ENCODE peak calls at places on chromosomes 4 and X, in four cellular contexts. Y is IMR-90, A is adrenal gland, F is GM23248. X is an unnamed sample.

GRCh38 chr4:19940861-19941260 is 310.8 kb upstream of the SLIT2 start:
- DNase-seq in Y (no peak), F (no peak), A (no peak), X (no peak)

GRCh38 chr4:16505726-16506125 is 279.5 kb upstream of the TAPT1 start:
- DNase-seq in A (no peak), F (peak; percentile 39), Y (peak; percentile 23), X (no peak)

GRCh38 chr4:82223715-82224114 is 150.1 kb downstream of the HNRNPD start:
- DNase-seq in F (no peak), A (peak; percentile 19), Y (no peak), X (no peak)

GRCh38 chrX:16023790-16024734 is 99.3 kb upstream of the GRPR start:
- DNase-seq in A (no peak), F (peak; percentile 72), Y (peak; percentile 58), X (no peak)

GRCh38 chr4:147078362-147078761 is 132.7 kb upstream of the TTC29 start:
- DNase-seq in A (no peak), Y (no peak), F (peak; percentile 33), X (no peak)

GRCh38 chrX:22060451-22060940 is 28.4 kb downstream of the PHEX start:
- DNase-seq in A (no peak), Y (peak; percentile 55), F (peak; percentile 54), X (no peak)

GRCh38 chr4:76579596-76580375 is 144.8 kb downstream of the SHROOM3 start:
- DNase-seq in Y (no peak), F (no peak), A (no peak), X (no peak)

GRCh38 chrX:40085086-40085551 is 12.6 kb downstream of the BCOR start:
- DNase-seq in A (peak; percentile 75), F (peak; percentile 85), Y (peak; percentile 86), X (no peak)

GRCh38 chr4:101205878-101206277 is 141.4 kb downstream of the PPP3CA start:
- DNase-seq in F (peak; percentile 68), Y (peak; percentile 63), A (no peak), X (no peak)

GRCh38 chr4:3291411-3291968 is 1.3 kb upstream of the RGS12 start:
- DNase-seq in A (peak; percentile 71), Y (no peak), F (no peak), X (no peak)

GRCh38 chr4:7512428-7512827 is 77.7 kb upstream of the PSAPL1 start:
- DNase-seq in F (no peak), Y (no peak), A (no peak), X (no peak)

GRCh38 chr4:20773144-20773997 is 73.1 kb downstream of the PACRGL start:
- DNase-seq in A (peak; percentile 25), Y (peak; percentile 54), F (peak; percentile 82), X (peak; percentile 7)

GRCh38 chr4:150379454-150379853 is 202.5 kb upstream of the MAB21L2 start:
- DNase-seq in A (no peak), Y (peak; percentile 64), F (peak; percentile 58), X (no peak)

GRCh38 chr4:8044244-8044643 is 104.6 kb upstream of the AFAP1 start:
- DNase-seq in Y (no peak), A (no peak), F (no peak), X (no peak)

GRCh38 chr4:48780867-48781219 is 764 bp upstream of the FRYL start:
- DNase-seq in F (peak; percentile 70), Y (peak; percentile 43), A (peak; percentile 65), X (peak; percentile 48)

GRCh38 chr4:165152527-165152926 is 39.9 kb upstream of the TMEM192 start:
- DNase-seq in F (peak; percentile 26), Y (no peak), A (no peak), X (no peak)

GRCh38 chr4:37742149-37742548 is 56.0 kb upstream of the RELL1 start:
- DNase-seq in F (no peak), A (no peak), Y (no peak), X (no peak)

GRCh38 chrX:69158166-69159040 is 6.8 kb downstream of the PJA1 start:
- DNase-seq in F (peak; percentile 72), A (peak; percentile 59), Y (peak; percentile 85), X (peak; percentile 82)

DNA sequence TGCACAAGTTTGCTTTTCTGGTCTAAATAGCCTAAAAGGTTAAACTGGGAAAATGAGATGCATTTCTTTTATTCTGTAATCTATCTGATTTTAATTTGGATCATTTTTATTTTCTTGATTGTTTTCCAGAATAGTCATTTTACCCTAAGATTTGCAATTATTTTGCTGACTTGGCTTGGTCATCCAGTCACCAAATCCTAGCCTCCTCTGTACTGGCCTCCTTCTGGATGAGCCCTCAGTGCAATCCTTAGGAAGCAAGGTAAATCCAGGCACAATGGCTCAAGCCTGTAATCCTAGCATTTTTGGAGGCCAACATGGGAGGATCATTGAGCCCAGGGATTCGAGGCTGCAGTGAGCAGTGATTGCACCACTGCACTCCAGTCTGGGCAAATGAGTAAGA is 9.2 kb downstream of the EREG start:
- DNase-seq in F (no peak), A (no peak), Y (no peak), X (no peak)
- H3K4me3 ChIP-seq in F (no peak overlapping the region), A (no peak overlapping the region), Y (no peak overlapping the region), X (no peak overlapping the region)

GRCh38 chr4:121794505-121795192 is 6.5 kb upstream of the EXOSC9 start:
- DNase-seq in A (no peak), Y (no peak), F (peak; percentile 38), X (no peak)
- H3K27ac ChIP-seq in A (no peak overlapping the region), Y (no peak overlapping the region), F (no peak overlapping the region), X (no peak overlapping the region)

DNA sequence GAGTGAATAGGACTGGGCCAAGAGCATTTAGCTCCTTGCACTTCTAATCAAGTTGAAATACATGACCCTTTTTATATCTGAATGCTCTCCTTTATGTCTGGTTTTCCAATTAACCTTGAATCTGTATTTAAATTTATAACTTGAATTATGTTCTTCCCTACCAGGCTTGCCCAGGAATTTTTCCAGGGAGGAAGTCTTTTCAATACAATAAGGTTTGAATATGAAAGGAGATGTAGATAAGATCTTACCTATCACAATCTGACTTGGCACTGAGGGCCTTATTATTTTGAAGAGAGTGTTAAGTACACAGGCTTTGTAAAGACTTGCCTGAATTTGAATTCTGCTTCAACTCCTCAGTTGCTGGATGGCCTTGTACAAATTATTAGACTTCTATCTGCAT is 555.7 kb downstream of the PCDH7 start:
- DNase-seq in Y (no peak), F (no peak), A (no peak), X (no peak)
- H3K4me3 ChIP-seq in Y (no peak overlapping the region), F (no peak overlapping the region), A (no peak overlapping the region), X (no peak overlapping the region)

GRCh38 chr4:143358419-143358818 is 21.7 kb downstream of the GAB1 start:
- DNase-seq in Y (no peak), A (no peak), F (no peak), X (no peak)

GRCh38 chr4:143356493-143356892 is 19.8 kb downstream of the GAB1 start:
- DNase-seq in A (no peak), Y (no peak), F (no peak), X (no peak)

GRCh38 chr4:143358923-143359694 is 22.4 kb downstream of the GAB1 start:
- DNase-seq in Y (peak; percentile 93), A (peak; percentile 27), F (peak; percentile 44), X (no peak)

GRCh38 chr4:143355540-143356217 is 19.0 kb downstream of the GAB1 start:
- DNase-seq in A (no peak), Y (peak; percentile 48), F (peak; percentile 55), X (no peak)

GRCh38 chr4:143357161-143357845 is 20.6 kb downstream of the GAB1 start:
- DNase-seq in Y (no peak), A (no peak), F (no peak), X (no peak)
- H3K27ac ChIP-seq in Y (no peak overlapping the region), A (no peak overlapping the region), F (no peak overlapping the region), X (peak overlapping the region; percentile 71)

GRCh38 chr4:143352720-143353119 is 16.0 kb downstream of the GAB1 start:
- DNase-seq in F (no peak), A (no peak), Y (no peak), X (no peak)
- H3K4me3 ChIP-seq in F (no peak overlapping the region), A (no peak overlapping the region), Y (no peak overlapping the region), X (peak overlapping the region; percentile 43)

DNA sequence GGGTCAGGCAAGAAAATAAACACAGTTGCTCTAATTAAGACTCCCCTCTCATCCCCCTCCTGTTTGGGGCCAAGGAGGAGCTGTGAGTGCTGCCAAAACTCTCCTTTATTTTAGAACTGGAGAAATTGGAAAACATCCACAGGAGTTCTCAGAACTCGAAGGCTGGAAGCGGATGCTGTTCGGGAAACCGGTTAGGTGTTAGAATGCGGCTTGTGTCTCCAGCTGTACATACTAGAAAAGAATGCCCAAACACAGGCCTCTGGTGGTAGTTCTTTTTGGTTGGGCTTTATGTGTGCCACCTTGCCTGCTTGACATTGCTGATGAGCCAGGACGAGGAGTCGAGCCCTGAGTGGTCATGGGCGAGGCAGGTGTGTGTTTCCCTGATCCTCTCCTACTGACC is 118.2 kb downstream of the GPR143 start:
- DNase-seq in A (no peak), Y (no peak), F (no peak), X (no peak)
- H3K27ac ChIP-seq in A (no peak overlapping the region), Y (no peak overlapping the region), F (no peak overlapping the region), X (peak overlapping the region; percentile 24)